ENCODE peak calls at places on chromosomes 3 and 15, in ten cellular contexts. D, F, S, P, L, A, H, N, E and T are unnamed samples.
A peak's percentile ranks its signal among the peaks of the same experiment; 100 is the strongest.

GRCh38 chr3:133712017-133712416 is 34.2 kb upstream of the TF start:
- DNase-seq in F (no peak), S (no peak), E (no peak), A (no peak), L (no peak), N (no peak), H (no peak), P (no peak), D (no peak), T (no peak)

GRCh38 chr3:47989981-47990440 is 26.2 kb downstream of the MAP4 start:
- DNase-seq in E (peak; percentile 94), N (peak; percentile 54), A (peak; percentile 79), P (peak; percentile 95), L (peak; percentile 96), S (peak; percentile 84), H (peak; percentile 93), D (peak; percentile 59), F (peak; percentile 73), T (peak; percentile 48)

GRCh38 chr3:8658326-8659212 is 14.0 kb upstream of the SSUH2 start:
- DNase-seq in E (no peak), N (peak; percentile 69), A (peak; percentile 95), H (no peak), P (peak; percentile 56), D (no peak), L (no peak), S (peak; percentile 19), F (peak; percentile 94), T (peak; percentile 70)

GRCh38 chr15:42919794-42920280 is 741 bp downstream of the TTBK2 start:
- DNase-seq in S (peak; percentile 35), N (no peak), D (no peak), H (peak; percentile 52), P (peak; percentile 50), F (no peak), E (peak; percentile 66), L (peak; percentile 77), A (no peak), T (no peak)

GRCh38 chr3:112685435-112685834 is 44.5 kb upstream of the CCDC80 start:
- DNase-seq in F (no peak), E (no peak), S (no peak), D (peak; percentile 86), A (no peak), N (no peak), P (peak; percentile 88), H (no peak), L (peak; percentile 98), T (no peak)

GRCh38 chr15:81061490-81062235 is 60.9 kb downstream of the TLNRD1 start:
- DNase-seq in P (no peak), L (no peak), S (no peak), D (no peak), N (no peak), A (no peak), F (no peak), H (no peak), E (no peak), T (no peak)

GRCh38 chr15:76483752-76484151 is 147.2 kb downstream of the ISL2 start:
- DNase-seq in L (no peak), E (no peak), A (no peak), N (no peak), P (no peak), F (no peak), S (no peak), H (no peak), D (no peak), T (no peak)

GRCh38 chr15:55247766-55248427 is 41.7 kb downstream of the RAB27A start:
- DNase-seq in H (no peak), P (no peak), N (no peak), E (no peak), A (no peak), F (peak; percentile 51), S (no peak), D (no peak), L (no peak), T (no peak)

GRCh38 chr3:130906374-130906995 is 12.6 kb downstream of the ATP2C1 start:
- DNase-seq in H (no peak), L (peak; percentile 32), P (peak; percentile 61), F (no peak), A (no peak), N (no peak), D (no peak), E (no peak), S (no peak), T (no peak)
- H3K4me3 ChIP-seq in H (no peak overlapping the region), L (no peak overlapping the region), P (no peak overlapping the region), F (no peak overlapping the region), A (no peak overlapping the region), N (no peak overlapping the region), D (no peak overlapping the region), E (no peak overlapping the region), S (no peak overlapping the region), T (no peak overlapping the region)

GRCh38 chr15:40046721-40047412 is 7.9 kb upstream of the SRP14 start:
- DNase-seq in A (no peak), L (peak; percentile 86), E (peak; percentile 40), N (no peak), P (peak; percentile 91), S (no peak), H (no peak), D (no peak), F (no peak), T (no peak)
- H3K4me3 ChIP-seq in A (no peak overlapping the region), L (no peak overlapping the region), E (no peak overlapping the region), N (no peak overlapping the region), P (no peak overlapping the region), S (no peak overlapping the region), H (no peak overlapping the region), D (no peak overlapping the region), F (no peak overlapping the region), T (no peak overlapping the region)

DNA sequence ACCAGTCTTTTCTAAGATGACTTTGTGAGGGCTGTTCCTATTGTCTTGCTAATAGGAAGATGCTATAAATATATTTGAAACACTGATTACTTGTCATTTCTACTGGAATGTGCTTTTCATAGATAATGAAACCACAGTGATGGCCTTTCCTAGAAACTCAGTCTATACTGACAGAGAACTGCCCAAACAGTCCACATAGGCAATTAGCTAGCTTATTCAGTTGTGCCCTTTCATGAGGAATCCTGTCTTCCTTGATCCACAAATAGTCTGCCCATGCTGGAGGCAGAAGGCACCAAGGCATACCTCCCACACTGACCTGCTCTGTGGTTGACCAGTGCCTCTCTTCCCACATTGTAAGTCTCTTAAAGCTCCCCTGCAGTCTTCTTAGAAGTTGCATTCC is 135.9 kb downstream of the CMSS1 start:
- DNase-seq in F (no peak), D (no peak), P (no peak), E (no peak), N (no peak), H (no peak), S (no peak), A (no peak), L (no peak), T (no peak)
- H3K4me3 ChIP-seq in F (no peak overlapping the region), D (no peak overlapping the region), P (no peak overlapping the region), E (no peak overlapping the region), N (no peak overlapping the region), H (no peak overlapping the region), S (no peak overlapping the region), A (no peak overlapping the region), L (no peak overlapping the region), T (no peak overlapping the region)

DNA sequence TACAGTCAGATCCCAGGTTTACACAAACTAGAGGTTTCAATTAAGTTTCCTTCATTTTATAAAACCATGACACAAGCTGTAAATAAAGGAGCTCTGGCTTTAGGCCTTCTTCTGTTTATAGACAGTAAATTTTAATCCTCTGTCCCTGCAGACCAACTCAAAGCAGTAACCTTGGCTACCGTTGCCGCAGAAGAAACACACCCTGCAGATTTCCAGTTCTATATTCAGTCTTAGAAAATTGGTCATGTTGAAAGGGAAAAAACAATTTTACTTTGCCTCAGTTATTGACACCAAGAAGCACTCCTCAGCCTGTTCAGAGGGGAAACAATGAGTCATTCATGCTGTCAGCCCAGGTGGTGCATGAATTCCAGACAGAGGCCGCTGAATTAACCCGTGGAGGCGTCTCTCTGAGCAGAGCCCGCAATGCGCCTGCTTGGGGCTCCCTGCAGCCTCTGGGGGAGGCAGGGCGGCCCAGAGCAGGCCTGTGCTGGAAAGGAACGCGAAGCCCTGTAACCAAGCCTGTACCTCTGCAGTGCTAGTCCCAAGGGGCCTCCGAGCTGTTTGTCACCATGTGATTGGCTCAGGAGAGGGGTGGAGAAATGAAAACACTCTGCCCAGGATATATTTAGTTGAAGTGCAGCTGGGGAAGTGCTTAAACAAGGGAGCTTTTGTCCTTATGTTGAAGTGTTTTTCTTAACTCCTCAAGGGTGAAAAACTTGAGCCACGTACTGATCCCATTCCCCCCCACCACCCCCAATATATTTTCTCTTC is 68.5 kb upstream of the CHD2 start:
- DNase-seq in S (peak; percentile 92), A (peak; percentile 96), F (peak; percentile 97), P (peak; percentile 97), E (peak; percentile 98), L (peak; percentile 92), H (peak; percentile 99), D (peak; percentile 68), N (peak; percentile 87), T (peak; percentile 93)
- H3K4me3 ChIP-seq in S (no peak overlapping the region), A (peak overlapping the region; percentile 12), F (peak overlapping the region; percentile 31), P (no peak overlapping the region), E (peak overlapping the region; percentile 31), L (peak overlapping the region; percentile 54), H (no peak overlapping the region), D (peak overlapping the region; percentile 6), N (peak overlapping the region; percentile 60), T (peak overlapping the region; percentile 6)

GRCh38 chr3:73625124-73625665 is 454 bp upstream of the PDZRN3 start:
- DNase-seq in D (no peak), A (peak; percentile 27), P (peak; percentile 49), E (no peak), N (no peak), H (peak; percentile 79), F (peak; percentile 68), S (no peak), L (peak; percentile 86), T (no peak)
- H3K4me3 ChIP-seq in D (peak overlapping the region; percentile 80), A (peak overlapping the region; percentile 39), P (peak overlapping the region; percentile 60), E (peak overlapping the region; percentile 85), N (peak overlapping the region; percentile 91), H (peak overlapping the region; percentile 22), F (peak overlapping the region; percentile 53), S (peak overlapping the region; percentile 28), L (peak overlapping the region; percentile 94), T (peak overlapping the region; percentile 79)

GRCh38 chr3:143998266-143998665 is 26.6 kb downstream of the DIPK2A start:
- DNase-seq in N (no peak), P (peak; percentile 86), H (no peak), L (peak; percentile 34), A (no peak), E (no peak), S (peak; percentile 19), F (no peak), D (no peak), T (peak; percentile 7)
- H3K4me3 ChIP-seq in N (no peak overlapping the region), P (no peak overlapping the region), H (no peak overlapping the region), L (no peak overlapping the region), A (no peak overlapping the region), E (no peak overlapping the region), S (no peak overlapping the region), F (no peak overlapping the region), D (no peak overlapping the region), T (no peak overlapping the region)